ENCODE peak calls at places on chromosomes 7 and 10, in seven cellular contexts. One of them, this sample, is unnamed.

GRCh38 chr7:26198133-26198780 is 2.3 kb downstream of the HNRNPA2B1 start:
- DNase-seq in HCEC 1CT: no peak
- DNase-seq in M059J: peak; percentile 43
- DNase-seq in psoas muscle: no peak
- DNase-seq in cardiac fibroblast: peak; percentile 46
- DNase-seq in activated T-cell treated with anti-CD3 and anti-CD28 coated beads, Interleukin-2, amount 50 U/mL, for 4 hours: no peak
- DNase-seq in uterus: no peak
- DNase-seq in this sample: peak; percentile 55

GRCh38 chr10:102154466-102155116 is 2.4 kb downstream of the NOLC1 start:
- DNase-seq in M059J: no peak
- DNase-seq in activated T-cell treated with anti-CD3 and anti-CD28 coated beads, Interleukin-2, amount 50 U/mL, for 4 hours: no peak
- DNase-seq in HCEC 1CT: no peak
- DNase-seq in uterus: no peak
- DNase-seq in cardiac fibroblast: no peak
- DNase-seq in psoas muscle: no peak
- DNase-seq in this sample: no peak

GRCh38 chr7:148084138-148084537 is 506.4 kb upstream of the C7orf33 start:
- DNase-seq in cardiac fibroblast: peak; percentile 65
- DNase-seq in M059J: peak; percentile 3
- DNase-seq in HCEC 1CT: peak; percentile 34
- DNase-seq in activated T-cell treated with anti-CD3 and anti-CD28 coated beads, Interleukin-2, amount 50 U/mL, for 4 hours: no peak
- DNase-seq in uterus: peak; percentile 30
- DNase-seq in psoas muscle: no peak
- DNase-seq in this sample: peak; percentile 3

GRCh38 chr10:124521429-124521871 is 59.8 kb downstream of the LHPP start:
- DNase-seq in psoas muscle: peak; percentile 94
- DNase-seq in HCEC 1CT: no peak
- DNase-seq in uterus: no peak
- DNase-seq in cardiac fibroblast: no peak
- DNase-seq in M059J: no peak
- DNase-seq in activated T-cell treated with anti-CD3 and anti-CD28 coated beads, Interleukin-2, amount 50 U/mL, for 4 hours: no peak
- DNase-seq in this sample: no peak

GRCh38 chr10:103916254-103916653 is 1.7 kb downstream of the STN1 start:
- DNase-seq in M059J: no peak
- DNase-seq in cardiac fibroblast: peak; percentile 60
- DNase-seq in HCEC 1CT: no peak
- DNase-seq in uterus: no peak
- DNase-seq in psoas muscle: no peak
- DNase-seq in activated T-cell treated with anti-CD3 and anti-CD28 coated beads, Interleukin-2, amount 50 U/mL, for 4 hours: no peak
- DNase-seq in this sample: no peak

GRCh38 chr7:128362670-128363069 is 1.2 kb upstream of the PRRT4 start:
- DNase-seq in psoas muscle: no peak
- DNase-seq in HCEC 1CT: peak; percentile 68
- DNase-seq in activated T-cell treated with anti-CD3 and anti-CD28 coated beads, Interleukin-2, amount 50 U/mL, for 4 hours: no peak
- DNase-seq in uterus: no peak
- DNase-seq in M059J: peak; percentile 70
- DNase-seq in cardiac fibroblast: no peak
- DNase-seq in this sample: no peak

GRCh38 chr7:148286150-148286549 is 304.4 kb upstream of the C7orf33 start:
- DNase-seq in HCEC 1CT: no peak
- DNase-seq in uterus: no peak
- DNase-seq in cardiac fibroblast: peak; percentile 12
- DNase-seq in psoas muscle: no peak
- DNase-seq in activated T-cell treated with anti-CD3 and anti-CD28 coated beads, Interleukin-2, amount 50 U/mL, for 4 hours: no peak
- DNase-seq in M059J: peak; percentile 5
- DNase-seq in this sample: no peak

GRCh38 chr10:24118246-24118645 is 90.7 kb upstream of the KIAA1217 start:
- DNase-seq in activated T-cell treated with anti-CD3 and anti-CD28 coated beads, Interleukin-2, amount 50 U/mL, for 4 hours: no peak
- DNase-seq in HCEC 1CT: no peak
- DNase-seq in M059J: no peak
- DNase-seq in psoas muscle: no peak
- DNase-seq in cardiac fibroblast: no peak
- DNase-seq in uterus: no peak
- DNase-seq in this sample: no peak

GRCh38 chr7:104142147-104142546 is 65.7 kb downstream of the ORC5 start:
- DNase-seq in HCEC 1CT: no peak
- DNase-seq in uterus: no peak
- DNase-seq in psoas muscle: no peak
- DNase-seq in M059J: peak; percentile 8
- DNase-seq in cardiac fibroblast: peak; percentile 32
- DNase-seq in activated T-cell treated with anti-CD3 and anti-CD28 coated beads, Interleukin-2, amount 50 U/mL, for 4 hours: no peak
- DNase-seq in this sample: no peak

GRCh38 chr10:11689945-11690736 is 52.0 kb upstream of the ECHDC3 start:
- DNase-seq in uterus: no peak
- DNase-seq in cardiac fibroblast: no peak
- DNase-seq in M059J: no peak
- DNase-seq in psoas muscle: no peak
- DNase-seq in HCEC 1CT: no peak
- DNase-seq in activated T-cell treated with anti-CD3 and anti-CD28 coated beads, Interleukin-2, amount 50 U/mL, for 4 hours: no peak
- DNase-seq in this sample: no peak

GRCh38 chr7:150403376-150404171 is 24.4 kb downstream of the ZNF775 start:
- DNase-seq in uterus: no peak
- DNase-seq in HCEC 1CT: no peak
- DNase-seq in activated T-cell treated with anti-CD3 and anti-CD28 coated beads, Interleukin-2, amount 50 U/mL, for 4 hours: no peak
- DNase-seq in M059J: no peak
- DNase-seq in psoas muscle: peak; percentile 34
- DNase-seq in cardiac fibroblast: no peak
- DNase-seq in this sample: no peak

GRCh38 chr10:74871595-74872382 is 45.4 kb downstream of the KAT6B start:
- DNase-seq in HCEC 1CT: no peak
- DNase-seq in M059J: no peak
- DNase-seq in cardiac fibroblast: no peak
- DNase-seq in activated T-cell treated with anti-CD3 and anti-CD28 coated beads, Interleukin-2, amount 50 U/mL, for 4 hours: no peak
- DNase-seq in uterus: no peak
- DNase-seq in psoas muscle: no peak
- DNase-seq in this sample: no peak

GRCh38 chr7:100827330-100828226 is at the start of gene EPHB4:
- DNase-seq in cardiac fibroblast: peak; percentile 93
- DNase-seq in M059J: peak; percentile 83
- DNase-seq in activated T-cell treated with anti-CD3 and anti-CD28 coated beads, Interleukin-2, amount 50 U/mL, for 4 hours: no peak
- DNase-seq in uterus: peak; percentile 89
- DNase-seq in psoas muscle: peak; percentile 72
- DNase-seq in HCEC 1CT: peak; percentile 76
- DNase-seq in this sample: no peak

GRCh38 chr7:106717254-106717996 is 56.5 kb upstream of the CCDC71L start:
- DNase-seq in activated T-cell treated with anti-CD3 and anti-CD28 coated beads, Interleukin-2, amount 50 U/mL, for 4 hours: no peak
- DNase-seq in HCEC 1CT: peak; percentile 17
- DNase-seq in uterus: no peak
- DNase-seq in M059J: peak; percentile 61
- DNase-seq in psoas muscle: no peak
- DNase-seq in cardiac fibroblast: peak; percentile 23
- DNase-seq in this sample: no peak

GRCh38 chr7:143954163-143954894 is at the start of gene OR2F1:
- DNase-seq in psoas muscle: no peak
- DNase-seq in uterus: no peak
- DNase-seq in HCEC 1CT: peak; percentile 83
- DNase-seq in M059J: no peak
- DNase-seq in cardiac fibroblast: no peak
- DNase-seq in activated T-cell treated with anti-CD3 and anti-CD28 coated beads, Interleukin-2, amount 50 U/mL, for 4 hours: no peak
- DNase-seq in this sample: no peak

GRCh38 chr10:6738464-6738824 is 158.4 kb upstream of the PRKCQ start:
- DNase-seq in cardiac fibroblast: no peak
- DNase-seq in M059J: peak; percentile 26
- DNase-seq in HCEC 1CT: no peak
- DNase-seq in activated T-cell treated with anti-CD3 and anti-CD28 coated beads, Interleukin-2, amount 50 U/mL, for 4 hours: no peak
- DNase-seq in uterus: no peak
- DNase-seq in psoas muscle: no peak
- DNase-seq in this sample: no peak

GRCh38 chr7:157361537-157361936 is 24.7 kb downstream of the DNAJB6 start:
- DNase-seq in activated T-cell treated with anti-CD3 and anti-CD28 coated beads, Interleukin-2, amount 50 U/mL, for 4 hours: no peak
- DNase-seq in HCEC 1CT: no peak
- DNase-seq in cardiac fibroblast: no peak
- DNase-seq in psoas muscle: no peak
- DNase-seq in M059J: no peak
- DNase-seq in uterus: no peak
- DNase-seq in this sample: no peak

GRCh38 chr10:133254421-133255120 is 16.9 kb downstream of the VENTX start:
- DNase-seq in psoas muscle: no peak
- DNase-seq in HCEC 1CT: no peak
- DNase-seq in M059J: no peak
- DNase-seq in cardiac fibroblast: no peak
- DNase-seq in activated T-cell treated with anti-CD3 and anti-CD28 coated beads, Interleukin-2, amount 50 U/mL, for 4 hours: no peak
- DNase-seq in uterus: no peak
- DNase-seq in this sample: no peak

GRCh38 chr10:49609283-49610014 is 661 bp upstream of the SLC18A3 start:
- DNase-seq in M059J: no peak
- DNase-seq in cardiac fibroblast: no peak
- DNase-seq in HCEC 1CT: no peak
- DNase-seq in psoas muscle: peak; percentile 39
- DNase-seq in activated T-cell treated with anti-CD3 and anti-CD28 coated beads, Interleukin-2, amount 50 U/mL, for 4 hours: no peak
- DNase-seq in uterus: no peak
- DNase-seq in this sample: no peak

GRCh38 chr7:28686418-28686800 is 271.7 kb downstream of the TRIL start:
- DNase-seq in activated T-cell treated with anti-CD3 and anti-CD28 coated beads, Interleukin-2, amount 50 U/mL, for 4 hours: no peak
- DNase-seq in M059J: peak; percentile 79
- DNase-seq in psoas muscle: no peak
- DNase-seq in cardiac fibroblast: peak; percentile 59
- DNase-seq in HCEC 1CT: peak; percentile 71
- DNase-seq in uterus: peak; percentile 34
- DNase-seq in this sample: no peak

GRCh38 chr10:99285846-99286245 is 43.3 kb upstream of the CNNM1 start:
- DNase-seq in psoas muscle: no peak
- DNase-seq in M059J: no peak
- DNase-seq in uterus: no peak
- DNase-seq in activated T-cell treated with anti-CD3 and anti-CD28 coated beads, Interleukin-2, amount 50 U/mL, for 4 hours: no peak
- DNase-seq in cardiac fibroblast: no peak
- DNase-seq in HCEC 1CT: peak; percentile 73
- DNase-seq in this sample: no peak

GRCh38 chr10:129325893-129326292 is 141.1 kb upstream of the MGMT start:
- DNase-seq in M059J: no peak
- DNase-seq in activated T-cell treated with anti-CD3 and anti-CD28 coated beads, Interleukin-2, amount 50 U/mL, for 4 hours: no peak
- DNase-seq in uterus: no peak
- DNase-seq in cardiac fibroblast: no peak
- DNase-seq in HCEC 1CT: no peak
- DNase-seq in psoas muscle: no peak
- DNase-seq in this sample: no peak

GRCh38 chr10:133608855-133609254 is 17.7 kb downstream of the FRG2B start:
- DNase-seq in HCEC 1CT: peak; percentile 26
- DNase-seq in psoas muscle: no peak
- DNase-seq in M059J: peak; percentile 22
- DNase-seq in activated T-cell treated with anti-CD3 and anti-CD28 coated beads, Interleukin-2, amount 50 U/mL, for 4 hours: no peak
- DNase-seq in uterus: no peak
- DNase-seq in cardiac fibroblast: peak; percentile 23
- DNase-seq in this sample: peak; percentile 14

GRCh38 chr10:15879058-15879457 is 18.8 kb upstream of the MINDY3 start:
- DNase-seq in uterus: no peak
- DNase-seq in HCEC 1CT: peak; percentile 28
- DNase-seq in M059J: peak; percentile 24
- DNase-seq in psoas muscle: no peak
- DNase-seq in cardiac fibroblast: peak; percentile 49
- DNase-seq in activated T-cell treated with anti-CD3 and anti-CD28 coated beads, Interleukin-2, amount 50 U/mL, for 4 hours: no peak
- DNase-seq in this sample: peak; percentile 60

GRCh38 chr10:109104806-109105205 is 818.5 kb downstream of the XPNPEP1 start:
- DNase-seq in activated T-cell treated with anti-CD3 and anti-CD28 coated beads, Interleukin-2, amount 50 U/mL, for 4 hours: no peak
- DNase-seq in M059J: no peak
- DNase-seq in psoas muscle: no peak
- DNase-seq in uterus: no peak
- DNase-seq in cardiac fibroblast: no peak
- DNase-seq in HCEC 1CT: no peak
- DNase-seq in this sample: no peak

GRCh38 chr10:71158251-71158650 is 54.1 kb upstream of the UNC5B start:
- DNase-seq in HCEC 1CT: no peak
- DNase-seq in uterus: no peak
- DNase-seq in activated T-cell treated with anti-CD3 and anti-CD28 coated beads, Interleukin-2, amount 50 U/mL, for 4 hours: no peak
- DNase-seq in psoas muscle: no peak
- DNase-seq in M059J: no peak
- DNase-seq in cardiac fibroblast: no peak
- DNase-seq in this sample: no peak